ENCODE peak calls at places on chromosomes 13 and 19, in five cellular contexts. O, M, B, W and Q are unnamed samples.

GRCh38 chr19:17406039-17406886 is 833 bp upstream of the BST2 start:
- DNase-seq in O (no peak), W (no peak), B (no peak), M (no peak), Q (no peak)

GRCh38 chr19:57872450-57872849 is 16.4 kb downstream of the ZNF814 start:
- DNase-seq in W (no peak), O (no peak), M (no peak), B (no peak), Q (no peak)

GRCh38 chr13:41668130-41668757 is 210.9 kb downstream of the RGCC start:
- DNase-seq in W (no peak), M (peak; percentile 58), B (peak; percentile 91), O (peak; percentile 32), Q (peak; percentile 64)

GRCh38 chr19:29841209-29841558 is 29.4 kb downstream of the CCNE1 start:
- DNase-seq in O (no peak), W (no peak), M (no peak), B (no peak), Q (no peak)

GRCh38 chr19:10078329-10078728 is 7.8 kb upstream of the SHFL start:
- DNase-seq in O (no peak), B (no peak), M (no peak), W (no peak), Q (no peak)

GRCh38 chr13:101424381-101425155 is 8.3 kb upstream of the NALCN start:
- DNase-seq in W (no peak), M (no peak), O (no peak), B (no peak), Q (no peak)

GRCh38 chr19:15701757-15702589 is 25.9 kb upstream of the OR10H2 start:
- DNase-seq in O (no peak), W (no peak), M (no peak), B (no peak), Q (no peak)

GRCh38 chr19:19627716-19628498 is at the start of gene LPAR2:
- DNase-seq in W (no peak), M (peak; percentile 72), B (peak; percentile 78), O (peak; percentile 80), Q (peak; percentile 99)

GRCh38 chr19:48396010-48396870 is 2.8 kb downstream of the GRIN2D start:
- DNase-seq in M (no peak), B (no peak), W (no peak), O (no peak), Q (no peak)

GRCh38 chr19:48630289-48631036 is 6.7 kb downstream of the DBP start:
- DNase-seq in M (no peak), O (no peak), W (no peak), B (peak; percentile 88), Q (no peak)

GRCh38 chr13:76884167-76884566 is 2.0 kb downstream of the KCTD12 start:
- DNase-seq in O (peak; percentile 32), W (no peak), M (no peak), B (peak; percentile 77), Q (no peak)

GRCh38 chr13:44406617-44407016 is 33.0 kb downstream of the SERP2 start:
- DNase-seq in O (no peak), B (no peak), M (no peak), W (no peak), Q (no peak)

GRCh38 chr13:73000027-73000674 is 58.7 kb upstream of the KLF5 start:
- DNase-seq in O (peak; percentile 29), M (no peak), B (no peak), W (no peak), Q (peak; percentile 32)

GRCh38 chr19:39381910-39382611 is 8.8 kb downstream of the PAF1 start:
- DNase-seq in W (no peak), M (no peak), B (no peak), O (no peak), Q (no peak)

GRCh38 chr13:30739646-30740642 is 4.6 kb downstream of the ALOX5AP start:
- DNase-seq in O (peak; percentile 71), W (no peak), B (no peak), M (no peak), Q (peak; percentile 60)

GRCh38 chr19:46791944-46792343 is 3.5 kb upstream of the SLC1A5 start:
- DNase-seq in O (no peak), B (no peak), W (no peak), M (no peak), Q (peak; percentile 51)

GRCh38 chr19:57212109-57212508 is 18.7 kb upstream of the AURKC start:
- DNase-seq in W (no peak), O (no peak), M (no peak), B (no peak), Q (no peak)

GRCh38 chr19:6971366-6971765 is 49.9 kb downstream of the MBD3L2B start:
- DNase-seq in B (no peak), W (no peak), M (no peak), O (no peak), Q (no peak)

GRCh38 chr19:1410136-1410786 is 2.9 kb downstream of the DAZAP1 start:
- DNase-seq in W (no peak), B (no peak), M (no peak), O (no peak), Q (no peak)

GRCh38 chr13:111204438-111205177 is 89.5 kb downstream of the ARHGEF7 start:
- DNase-seq in W (no peak), M (no peak), B (peak; percentile 73), O (no peak), Q (no peak)

GRCh38 chr19:17784201-17785008 is 10.5 kb upstream of the B3GNT3 start:
- DNase-seq in M (peak; percentile 60), B (peak; percentile 94), O (peak; percentile 53), W (no peak), Q (peak; percentile 88)

GRCh38 chr13:50670272-50670671 is 173.2 kb downstream of the DLEU7 start:
- DNase-seq in W (no peak), B (no peak), M (no peak), O (no peak), Q (no peak)

GRCh38 chr13:44746690-44747089 is 170.6 kb upstream of the TSC22D1 start:
- DNase-seq in W (no peak), O (no peak), B (no peak), M (no peak), Q (no peak)

GRCh38 chr13:48311223-48311622 is 7.7 kb downstream of the RB1 start:
- DNase-seq in W (no peak), M (no peak), O (no peak), B (no peak), Q (no peak)

GRCh38 chr19:29667941-29668340 is 2.7 kb downstream of the PLEKHF1 start:
- DNase-seq in M (no peak), W (no peak), B (no peak), O (no peak), Q (no peak)

GRCh38 chr19:45607071-45608029 is 5.3 kb upstream of the GPR4 start:
- DNase-seq in B (peak; percentile 96), O (no peak), M (peak; percentile 68), W (no peak), Q (no peak)

GRCh38 chr19:49395581-49396407 is 7.7 kb downstream of the KASH5 start:
- DNase-seq in B (no peak), M (no peak), O (no peak), W (no peak), Q (no peak)

GRCh38 chr13:33377825-33378224 is 92.3 kb upstream of the STARD13 start:
- DNase-seq in B (no peak), W (no peak), O (no peak), M (no peak), Q (no peak)

GRCh38 chr19:17210296-17210695 is 4.9 kb upstream of the USE1 start:
- DNase-seq in W (no peak), B (no peak), M (no peak), O (no peak), Q (no peak)

GRCh38 chr19:35006342-35006998 is 6.3 kb downstream of the GRAMD1A start:
- DNase-seq in O (no peak), W (no peak), B (no peak), M (peak; percentile 85), Q (no peak)

GRCh38 chr19:7979011-7979410 is 26.4 kb downstream of the ELAVL1 start:
- DNase-seq in B (no peak), O (no peak), W (no peak), M (no peak), Q (no peak)
- TF ChIP-seq CTCF in B (peak; percentile 18), O (no peak), W (no peak), M (no peak), Q (no peak)

GRCh38 chr13:49421391-49421790 is 22.5 kb downstream of the CAB39L start:
- DNase-seq in W (no peak), O (no peak), B (peak; percentile 74), M (no peak), Q (peak; percentile 46)
- TF ChIP-seq CTCF in W (no peak), O (peak; percentile 38), B (peak; percentile 86), M (no peak), Q (no peak)

GRCh38 chr19:8096071-8096470 is 43.5 kb downstream of the CCL25 start:
- DNase-seq in M (no peak), W (no peak), O (no peak), B (peak; percentile 21), Q (no peak)
- TF ChIP-seq CTCF in M (no peak), W (no peak), O (peak; percentile 33), B (peak; percentile 47), Q (no peak)

GRCh38 chr19:3783660-3784584 is 2.3 kb downstream of the MATK start:
- DNase-seq in M (no peak), B (peak; percentile 81), W (no peak), O (no peak), Q (no peak)
- TF ChIP-seq CTCF in M (no peak), B (peak; percentile 89), W (no peak), O (peak; percentile 37), Q (no peak)

DNA sequence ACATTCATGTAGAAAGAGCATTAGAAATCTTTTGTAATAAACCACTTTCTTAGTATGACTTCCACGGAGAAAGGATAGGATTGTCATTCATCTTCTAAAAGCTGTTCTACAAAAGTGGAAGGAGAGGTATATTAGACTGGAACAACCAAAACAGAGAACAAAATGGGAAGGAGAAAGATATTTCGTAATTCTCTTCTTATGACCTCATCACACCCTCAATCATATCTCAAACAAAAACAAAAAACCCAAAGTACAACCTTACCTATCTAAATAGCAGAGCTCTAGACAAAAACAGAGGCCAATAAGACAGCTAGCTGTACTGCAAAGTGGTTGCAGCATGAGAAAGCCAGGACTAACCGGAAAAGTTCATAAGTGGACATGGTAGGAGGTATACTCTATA is 46.3 kb downstream of the DACH1 start:
- DNase-seq in W (no peak), O (no peak), M (no peak), B (no peak), Q (no peak)
- TF ChIP-seq CTCF in W (no peak), O (no peak), M (no peak), B (no peak), Q (no peak)

DNA sequence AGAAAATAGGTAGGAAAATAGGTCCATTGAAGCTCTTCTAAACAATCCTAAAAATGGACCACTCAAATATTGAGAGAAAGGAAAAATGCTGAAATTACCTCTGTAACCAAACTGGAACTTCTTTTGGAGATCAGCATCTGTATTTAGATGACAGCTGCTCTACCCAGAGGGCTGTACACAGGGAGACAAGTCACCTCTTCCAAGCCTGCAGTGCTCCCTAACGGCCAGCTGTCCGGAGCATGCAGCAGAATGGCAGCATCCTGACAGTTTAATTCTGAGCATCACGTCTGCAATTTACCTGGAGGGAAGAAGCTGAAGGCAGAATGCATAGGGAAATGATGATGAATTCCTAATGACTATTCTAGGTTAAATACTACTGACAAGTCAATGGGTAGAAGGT is 62.8 kb upstream of the DIAPH3 start:
- DNase-seq in B (peak; percentile 51), M (no peak), O (no peak), W (no peak), Q (no peak)
- TF ChIP-seq CTCF in B (peak; percentile 73), M (no peak), O (peak; percentile 37), W (no peak), Q (no peak)